ENCODE peak calls at places on chromosomes 13 and 19, in six cellular contexts. F is K562, U is A549, E is GM12878, M is endothelial cell of umbilical vein, D is HepG2. B is an unnamed sample.
A peak's percentile ranks its signal among the peaks of the same experiment; 100 is the strongest.

GRCh38 chr13:41411536-41411935 is 45.8 kb upstream of the RGCC start:
- DNase-seq in F (no peak), U (no peak), E (no peak), M (peak; percentile 32), D (peak; percentile 62), B (peak; percentile 52)

GRCh38 chr19:934865-935422 is 9.1 kb downstream of the ARID3A start:
- DNase-seq in F (no peak), U (no peak), E (no peak), M (peak; percentile 93), D (peak; percentile 88), B (no peak)

GRCh38 chr19:39160523-39160861 is 34.9 kb downstream of the PAK4 start:
- DNase-seq in F (no peak), U (no peak), E (no peak), M (peak; percentile 13), D (no peak), B (no peak)

GRCh38 chr19:36528921-36529518 is 949 bp upstream of the ZNF260 start:
- DNase-seq in F (peak; percentile 18), U (peak; percentile 49), E (peak; percentile 19), M (no peak), D (peak; percentile 8), B (peak; percentile 35)

GRCh38 chr19:29422686-29423085 is 103.1 kb upstream of the VSTM2B start:
- DNase-seq in F (no peak), U (no peak), E (no peak), M (no peak), D (no peak), B (no peak)

GRCh38 chr13:106176103-106176502 is 359.4 kb downstream of the EFNB2 start:
- DNase-seq in F (no peak), U (no peak), E (no peak), M (no peak), D (no peak), B (no peak)

GRCh38 chr13:106348032-106348431 is 187.4 kb downstream of the EFNB2 start:
- DNase-seq in F (no peak), U (no peak), E (no peak), M (peak; percentile 92), D (no peak), B (no peak)

GRCh38 chr13:35838356-35838755 is 292.8 kb downstream of the DCLK1 start:
- DNase-seq in F (no peak), U (no peak), E (no peak), M (peak; percentile 89), D (no peak), B (no peak)

GRCh38 chr19:6761053-6761676 is 6.1 kb downstream of the SH2D3A start:
- DNase-seq in F (peak; percentile 81), U (peak; percentile 45), E (no peak), M (no peak), D (peak; percentile 28), B (peak; percentile 37)

GRCh38 chr19:49691243-49692101 is 556 bp downstream of the CPT1C start:
- DNase-seq in F (no peak), U (no peak), E (no peak), M (peak; percentile 76), D (no peak), B (peak; percentile 14)

GRCh38 chr19:17473041-17473440 is 2.7 kb downstream of the SLC27A1 start:
- DNase-seq in F (peak; percentile 37), U (no peak), E (no peak), M (peak; percentile 64), D (no peak), B (peak; percentile 93)

GRCh38 chr13:30042891-30043630 is 192.6 kb upstream of the UBL3 start:
- DNase-seq in F (no peak), U (no peak), E (no peak), M (no peak), D (no peak), B (no peak)

GRCh38 chr13:30047154-30047874 is 196.9 kb upstream of the UBL3 start:
- DNase-seq in F (no peak), U (no peak), E (no peak), M (no peak), D (no peak), B (peak; percentile 93)

GRCh38 chr13:30043631-30043925 is 193.2 kb upstream of the UBL3 start:
- DNase-seq in F (no peak), U (no peak), E (no peak), M (no peak), D (no peak), B (no peak)

GRCh38 chr13:30044932-30045331 is 194.5 kb upstream of the UBL3 start:
- DNase-seq in F (no peak), U (no peak), E (no peak), M (no peak), D (no peak), B (no peak)

GRCh38 chr13:30045916-30046704 is 195.7 kb upstream of the UBL3 start:
- DNase-seq in F (no peak), U (no peak), E (no peak), M (no peak), D (no peak), B (peak; percentile 46)
- TF ChIP-seq MYC in F (no peak), U (no peak), E (no peak), M (no peak), D (no peak), B (no peak)

GRCh38 chr19:52741951-52742485 is 7.2 kb upstream of the ZNF611 start:
- DNase-seq in F (no peak), U (no peak), E (no peak), M (no peak), D (no peak), B (no peak)
- TF ChIP-seq MAX in F (no peak), U (no peak), E (no peak), M (no peak), D (no peak), B (no peak)

DNA sequence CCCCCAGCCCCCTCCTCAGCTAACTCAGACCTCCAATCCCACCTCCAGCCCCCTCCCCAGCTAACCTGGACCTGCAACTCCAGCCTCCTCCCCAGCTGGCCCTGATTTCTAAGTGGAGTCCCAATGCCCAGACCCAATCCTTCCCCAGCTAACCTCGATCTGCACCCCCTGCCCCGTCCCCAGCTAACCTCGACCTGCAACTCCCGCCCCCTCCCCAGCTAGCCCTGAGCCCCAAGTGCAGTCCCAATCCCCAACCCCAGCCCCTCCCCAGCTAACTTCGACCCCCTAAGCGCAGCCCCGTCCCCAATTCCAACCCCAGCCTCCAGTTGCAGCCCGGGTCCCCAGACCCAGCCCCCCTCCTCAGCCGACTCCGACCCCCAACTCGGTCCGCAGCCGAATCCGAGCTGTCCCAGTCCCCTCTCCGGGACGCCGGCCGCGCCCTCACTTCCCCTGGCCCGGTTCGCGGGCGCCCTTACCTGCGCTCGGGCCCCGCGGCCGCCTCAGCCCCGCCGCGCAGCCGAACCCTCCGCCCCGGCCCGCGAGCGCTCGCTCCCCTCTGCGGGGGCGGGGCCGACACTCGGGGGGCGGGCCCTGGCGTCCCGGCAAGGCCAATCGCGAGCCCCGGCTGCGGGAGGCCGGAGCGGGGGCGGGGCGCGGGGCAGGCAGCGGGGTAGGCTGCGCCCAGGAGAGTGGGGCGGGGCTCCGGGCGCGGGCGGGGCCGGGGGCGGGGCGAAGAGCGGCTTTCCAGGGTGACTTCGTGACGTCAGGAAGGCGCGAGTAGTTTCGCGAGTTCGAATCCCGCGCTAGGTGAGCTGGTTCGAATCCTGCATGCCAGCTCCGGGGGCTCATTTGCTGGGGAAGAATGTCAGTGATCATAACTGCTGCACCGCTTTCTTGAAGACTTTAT is at the start of gene GNG7:
- DNase-seq in F (peak; percentile 100), U (peak; percentile 84), E (no peak), M (peak; percentile 68), D (peak; percentile 78), B (peak; percentile 84)
- H3K4me3 ChIP-seq in F (peak within 1 kb of the TSS; percentile 46), U (peak within 1 kb of the TSS; percentile 49), E (peak within 1 kb of the TSS; percentile 88), M (peak within 1 kb of the TSS; percentile 43), D (peak within 1 kb of the TSS; percentile 96), B (no peak within 1 kb of the TSS)

GRCh38 chr13:22454586-22454985 is 726.2 kb upstream of the SGCG start:
- DNase-seq in F (no peak), U (no peak), E (no peak), M (no peak), D (no peak), B (peak; percentile 60)
- TF ChIP-seq MYC in F (no peak), U (no peak), E (no peak), M (no peak), D (no peak), B (no peak)

DNA sequence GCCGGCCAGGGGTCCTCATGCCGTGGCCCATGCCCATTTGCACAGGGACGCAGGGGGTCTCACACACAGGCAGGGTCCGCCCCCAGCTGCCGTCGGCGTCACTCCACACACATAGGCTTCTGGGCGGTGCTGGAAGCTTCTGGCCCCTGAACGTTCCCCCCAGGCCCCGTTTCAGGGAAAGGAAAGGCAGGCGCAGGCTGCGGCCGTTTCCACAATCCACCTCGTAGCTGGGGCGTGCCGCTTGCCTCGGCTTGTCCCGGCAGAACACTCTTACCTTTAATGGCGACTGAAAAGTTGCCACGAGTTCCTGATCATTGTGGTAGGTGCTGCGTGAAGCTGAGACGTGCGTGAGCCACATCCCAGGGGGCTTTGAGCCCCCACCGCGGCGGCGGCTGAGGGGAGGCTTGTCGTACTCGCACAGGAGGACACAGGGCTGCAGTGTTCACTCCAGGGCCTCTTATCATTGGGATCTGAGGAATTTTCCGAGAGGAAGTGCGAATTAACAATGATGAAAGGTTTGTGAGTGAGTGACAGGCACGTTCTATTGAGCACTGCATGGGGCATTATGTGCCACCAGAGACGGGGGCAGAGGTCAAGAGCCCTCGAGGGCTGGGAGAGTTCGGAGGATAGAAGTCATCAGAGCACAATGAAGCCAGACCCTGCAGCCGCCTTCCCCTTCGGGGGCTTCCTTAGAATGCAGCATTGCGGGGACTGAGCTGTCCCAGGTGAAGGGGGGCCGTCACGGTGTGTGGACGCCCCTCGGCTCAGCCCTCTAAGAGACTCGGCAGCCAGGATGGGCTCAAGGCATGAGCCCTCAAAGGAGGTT is 53.6 kb downstream of the MCF2L start:
- DNase-seq in F (no peak), U (no peak), E (no peak), M (peak; percentile 7), D (peak; percentile 98), B (no peak)
- TF ChIP-seq MAX in F (no peak), U (no peak), E (no peak), M (no peak), D (peak; percentile 87), B (no peak)

GRCh38 chr19:22622020-22622419 is 12.1 kb upstream of the ZNF492 start:
- DNase-seq in F (no peak), U (no peak), E (no peak), M (no peak), D (no peak), B (no peak)

GRCh38 chr19:22622901-22623840 is 11.0 kb upstream of the ZNF492 start:
- DNase-seq in F (no peak), U (no peak), E (no peak), M (no peak), D (no peak), B (no peak)

GRCh38 chr19:22625266-22626035 is 8.7 kb upstream of the ZNF492 start:
- DNase-seq in F (no peak), U (no peak), E (no peak), M (no peak), D (no peak), B (no peak)

GRCh38 chr19:22620912-22621311 is 13.2 kb upstream of the ZNF492 start:
- DNase-seq in F (no peak), U (no peak), E (no peak), M (no peak), D (no peak), B (no peak)

GRCh38 chr19:22623841-22624221 is 10.3 kb upstream of the ZNF492 start:
- DNase-seq in F (no peak), U (no peak), E (no peak), M (no peak), D (no peak), B (no peak)
- H3K4me3 ChIP-seq in F (no peak overlapping the region), U (no peak overlapping the region), E (no peak overlapping the region), M (no peak overlapping the region), D (no peak overlapping the region), B (no peak overlapping the region)

B was measured in NB4.